ENCODE peak calls at places on chromosomes 5 and 9, in four cellular contexts. M, A, H and Q are unnamed samples.

GRCh38 chr5:170312666-170313065 is 15.1 kb upstream of the LCP2 start:
- DNase-seq in M (peak), A (no peak), H (no peak), Q (no peak)

GRCh38 chr9:124366476-124367220 is 48.6 kb downstream of the PSMB7 start:
- DNase-seq in M (no peak), A (no peak), H (no peak), Q (no peak)

GRCh38 chr5:180860273-180860886 is 696 bp downstream of the ZFP62 start:
- DNase-seq in M (peak), A (peak), H (no peak), Q (peak)

GRCh38 chr5:149323235-149324205 is 21.8 kb upstream of the GRPEL2 start:
- DNase-seq in M (no peak), A (no peak), H (no peak), Q (no peak)

GRCh38 chr9:92723299-92723625 is 41.4 kb downstream of the BICD2 start:
- DNase-seq in M (no peak), A (no peak), H (no peak), Q (no peak)

GRCh38 chr5:78648359-78649219 is at the start of gene LHFPL2:
- DNase-seq in M (no peak), A (peak), H (no peak), Q (peak)

GRCh38 chr5:133794066-133794465 is 174.4 kb downstream of the C5orf15 start:
- DNase-seq in M (no peak), A (no peak), H (no peak), Q (no peak)

GRCh38 chr9:102867488-102867887 is 127.6 kb upstream of the CYLC2 start:
- DNase-seq in M (no peak), A (no peak), H (no peak), Q (no peak)

GRCh38 chr5:151066920-151067319 is 13.9 kb downstream of the TNIP1 start:
- DNase-seq in M (no peak), A (no peak), H (no peak), Q (no peak)

GRCh38 chr5:158451203-158451982 is 592.4 kb upstream of the CLINT1 start:
- DNase-seq in M (no peak), A (no peak), H (no peak), Q (no peak)

GRCh38 chr9:131045300-131046092 is 36.5 kb downstream of the LAMC3 start:
- DNase-seq in M (no peak), A (no peak), H (no peak), Q (peak)

GRCh38 chr5:35919191-35919590 is 19.2 kb downstream of the CAPSL start:
- DNase-seq in M (no peak), A (no peak), H (no peak), Q (no peak)

DNA sequence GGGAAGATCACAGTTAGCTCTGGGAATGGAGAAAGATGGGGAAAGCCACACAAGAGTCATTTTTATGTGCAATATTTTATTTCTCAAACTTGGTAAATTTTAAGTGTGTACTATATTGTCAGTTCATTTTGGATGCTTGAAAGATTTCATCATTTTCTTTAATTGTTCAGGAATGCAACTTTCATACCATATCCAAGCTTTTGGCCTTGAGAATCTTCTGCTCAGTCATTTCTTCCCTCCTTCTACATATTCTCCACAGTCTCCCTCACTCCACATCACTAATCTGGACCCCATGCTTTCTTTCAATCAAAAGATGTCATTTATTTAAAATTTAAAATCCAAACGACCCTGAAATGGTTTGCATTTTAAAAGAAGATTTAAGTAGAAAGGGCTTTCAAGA is 135.4 kb downstream of the FAM114A2 start:
- DNase-seq in M (no peak), A (no peak), H (no peak), Q (no peak)
- TF ChIP-seq SPI1 in M (no peak), A (no peak), H (no peak), Q (no peak)

GRCh38 chr5:50687548-50687947 is 21.1 kb downstream of the PARP8 start:
- DNase-seq in M (no peak), A (no peak), H (no peak), Q (no peak)
- TF ChIP-seq SPI1 in M (no peak), A (no peak), H (no peak), Q (no peak)

DNA sequence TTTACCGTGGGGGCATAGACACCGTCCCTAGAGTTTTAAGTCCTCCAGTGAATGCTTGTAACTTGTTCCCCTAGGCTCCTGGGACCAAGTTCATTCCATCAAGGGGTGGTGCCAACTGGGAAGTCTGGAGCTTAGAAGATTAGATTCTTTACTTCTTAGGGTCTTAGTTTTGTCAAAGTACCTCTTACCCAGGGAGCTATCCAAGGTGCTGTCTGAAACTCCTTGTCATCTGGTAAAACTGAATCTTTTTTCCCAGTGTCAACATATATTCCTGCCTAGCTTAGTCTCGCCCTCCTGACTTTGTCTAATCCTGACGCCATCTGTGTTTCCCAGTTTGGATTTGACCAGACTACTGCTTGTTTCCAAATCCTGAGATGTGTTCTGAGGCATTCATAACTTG is 41.6 kb downstream of the MAMDC2 start:
- DNase-seq in M (no peak), A (no peak), H (no peak), Q (no peak)
- TF ChIP-seq SPI1 in M (no peak), A (no peak), H (no peak), Q (no peak)

DNA sequence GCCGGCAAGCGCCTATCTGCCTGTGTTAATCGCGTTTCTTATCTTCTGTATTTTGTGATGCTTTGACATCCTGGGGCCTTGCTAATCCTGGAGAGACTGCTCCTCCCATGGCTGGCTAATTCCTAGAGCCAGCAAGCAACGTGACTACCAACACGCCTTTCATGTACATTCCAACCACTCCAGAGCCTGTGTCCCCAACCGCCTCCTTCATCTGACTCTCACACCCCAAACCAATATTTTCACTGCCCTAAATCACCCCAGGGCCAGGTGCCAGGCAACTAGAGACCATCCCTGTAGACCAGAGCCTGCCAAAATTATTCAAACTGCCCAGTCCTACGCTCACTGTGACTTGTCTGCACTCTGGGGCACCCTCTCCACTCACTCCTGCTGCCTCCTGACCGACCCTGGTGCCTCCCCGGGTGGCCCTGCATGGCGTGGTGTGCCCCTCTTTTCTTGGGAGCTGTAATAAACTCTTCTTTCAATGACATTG is 50.5 kb upstream of the COL5A1 start:
- DNase-seq in M (no peak), A (no peak), H (no peak), Q (no peak)
- TF ChIP-seq SPI1 in M (no peak), A (no peak), H (no peak), Q (no peak)

DNA sequence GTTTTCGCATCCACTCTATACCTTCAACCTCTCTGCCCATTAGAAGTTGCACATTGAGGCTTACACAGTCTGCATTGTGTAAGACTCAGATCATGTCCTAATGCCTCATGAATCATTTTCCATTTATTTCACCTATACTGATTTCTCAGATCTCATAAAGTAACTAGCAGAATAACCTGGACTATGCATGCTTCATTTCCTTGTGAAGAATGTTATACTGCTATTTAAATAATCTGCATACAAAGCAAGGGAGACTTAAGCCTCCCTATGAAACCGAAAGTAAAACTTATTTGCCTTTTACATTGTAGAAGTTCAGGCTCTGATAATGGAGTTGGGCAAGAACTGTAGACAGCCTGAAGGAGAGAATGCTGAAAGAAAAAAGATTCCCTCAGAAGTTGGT is 235.4 kb downstream of the ELAVL2 start:
- DNase-seq in M (no peak), A (no peak), H (no peak), Q (no peak)
- TF ChIP-seq SPI1 in M (no peak), A (no peak), H (no peak), Q (no peak)

DNA sequence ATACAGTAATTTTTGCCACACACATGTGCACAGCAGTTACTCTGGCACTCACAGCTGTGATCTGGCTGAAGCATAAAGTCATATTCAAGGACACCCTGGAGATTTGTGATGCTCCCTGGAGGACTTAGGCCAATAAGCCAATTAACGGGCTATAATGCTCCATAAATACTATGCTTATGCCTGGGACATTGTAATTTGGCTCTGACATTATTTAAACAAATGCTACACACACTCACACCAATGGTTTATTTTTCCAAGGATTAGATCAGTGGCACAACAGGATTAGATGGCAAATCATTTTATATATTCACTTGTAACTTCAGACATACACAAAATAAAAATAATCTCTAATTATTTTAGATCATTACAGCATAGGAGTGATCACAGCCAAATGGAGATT is 111.2 kb downstream of the LMNB1 start:
- DNase-seq in M (no peak), A (no peak), H (no peak), Q (no peak)
- TF ChIP-seq SPI1 in M (no peak), A (no peak), H (no peak), Q (no peak)

GRCh38 chr5:128649183-128649582 is 111.1 kb upstream of the FBN2 start:
- DNase-seq in M (no peak), A (no peak), H (no peak), Q (no peak)

GRCh38 chr5:128644863-128645262 is 106.8 kb upstream of the FBN2 start:
- DNase-seq in M (no peak), A (no peak), H (no peak), Q (no peak)

GRCh38 chr5:128645582-128645981 is 107.5 kb upstream of the FBN2 start:
- DNase-seq in M (no peak), A (no peak), H (no peak), Q (no peak)
- TF ChIP-seq SPI1 in M (no peak), A (no peak), H (no peak), Q (no peak)

GRCh38 chr5:21613971-21614488 is 1239.1 kb downstream of the CDH12 start:
- DNase-seq in M (no peak), A (no peak), H (no peak), Q (no peak)
- TF ChIP-seq SPI1 in M (no peak), A (no peak), H (no peak), Q (no peak)